ENCODE peak calls at places on chromosome 14, in nine cellular contexts. Q is fibroblast of mammary gland, D is AG04450, X is cardiac fibroblast, A is HCT116, C is astrocyte of the cerebellum, W is body of pancreas, T is RWPE1, Y is lower lobe of right lung. R is an unnamed sample.

GRCh38 chr14:56855891-56856461 is 45.7 kb upstream of the OTX2 start:
- DNase-seq in W (no peak), A (no peak), X (no peak), D (no peak), Y (no peak), T (no peak), C (no peak), Q (no peak), R (no peak)

GRCh38 chr14:50083467-50084337 is 32.7 kb downstream of the VCPKMT start:
- DNase-seq in X (no peak), A (no peak), Y (no peak), C (no peak), T (no peak), W (no peak), D (no peak), Q (no peak), R (no peak)

GRCh38 chr14:36818212-36818611 is 156.6 kb downstream of the PAX9 start:
- DNase-seq in Y (no peak), A (no peak), W (no peak), D (no peak), Q (no peak), T (no peak), X (no peak), C (no peak), R (no peak)

GRCh38 chr14:105013150-105013787 is 7.6 kb downstream of the CDCA4 start:
- DNase-seq in A (no peak), Y (no peak), T (no peak), W (no peak), X (no peak), D (no peak), Q (no peak), C (no peak), R (no peak)

GRCh38 chr14:39368261-39368959 is 63.8 kb downstream of the FBXO33 start:
- DNase-seq in Y (no peak), A (peak; percentile 44), Q (peak; percentile 82), W (peak; percentile 57), C (peak; percentile 86), D (peak; percentile 48), X (peak; percentile 85), T (peak; percentile 43), R (no peak)

GRCh38 chr14:50452979-50453705 is 56.5 kb upstream of the CDKL1 start:
- DNase-seq in D (peak; percentile 59), W (no peak), C (peak; percentile 47), T (peak; percentile 56), A (no peak), X (peak; percentile 91), Q (peak; percentile 89), Y (no peak), R (no peak)

GRCh38 chr14:68676511-68676943 is 116.3 kb downstream of the ZFP36L1 start:
- DNase-seq in A (no peak), W (no peak), D (no peak), Q (no peak), C (no peak), X (no peak), Y (no peak), T (peak; percentile 84), R (peak; percentile 71)

GRCh38 chr14:91405241-91405721 is 12.3 kb downstream of the CCDC88C start:
- DNase-seq in A (no peak), X (no peak), T (no peak), W (peak; percentile 29), Q (no peak), Y (no peak), C (no peak), D (no peak), R (no peak)

DNA sequence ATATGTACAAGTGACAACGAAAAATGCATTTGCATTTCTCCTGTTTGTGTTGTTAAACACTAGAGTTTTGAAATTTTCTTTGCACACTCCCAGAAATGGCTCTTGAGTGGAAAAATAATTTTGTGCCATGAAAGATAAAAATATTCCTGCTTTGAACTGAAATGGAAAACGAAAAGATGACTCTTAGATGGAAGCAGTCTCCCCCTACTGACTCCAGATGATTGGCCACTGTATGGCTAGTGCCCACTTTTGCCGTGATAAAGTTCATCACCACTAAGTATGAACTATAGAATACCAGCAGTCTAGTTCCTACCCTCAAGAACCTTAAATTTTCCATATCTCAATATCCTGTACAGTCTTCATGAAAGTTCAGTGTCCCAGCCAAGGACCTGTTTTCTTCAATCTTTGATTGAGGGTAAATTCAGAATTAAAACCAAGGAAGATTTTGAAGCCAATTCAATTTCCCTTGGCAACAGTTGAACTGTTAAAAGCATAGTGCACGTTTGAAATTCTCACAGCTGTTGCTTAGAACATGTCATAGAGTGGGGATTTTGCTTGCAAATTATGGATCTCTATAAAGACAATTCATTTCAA is 1.6 kb upstream of the PPP2R5E start:
- DNase-seq in A (no peak), C (peak; percentile 11), D (no peak), X (peak; percentile 51), W (no peak), Q (peak; percentile 56), Y (no peak), T (peak; percentile 15), R (no peak)
- TF ChIP-seq CTCF in A (peak; percentile 49), C (peak; percentile 74), D (peak; percentile 76), X (peak; percentile 57), W (peak; percentile 54), Q (peak; percentile 72), Y (peak; percentile 36), T (peak; percentile 43), R (no peak)

DNA sequence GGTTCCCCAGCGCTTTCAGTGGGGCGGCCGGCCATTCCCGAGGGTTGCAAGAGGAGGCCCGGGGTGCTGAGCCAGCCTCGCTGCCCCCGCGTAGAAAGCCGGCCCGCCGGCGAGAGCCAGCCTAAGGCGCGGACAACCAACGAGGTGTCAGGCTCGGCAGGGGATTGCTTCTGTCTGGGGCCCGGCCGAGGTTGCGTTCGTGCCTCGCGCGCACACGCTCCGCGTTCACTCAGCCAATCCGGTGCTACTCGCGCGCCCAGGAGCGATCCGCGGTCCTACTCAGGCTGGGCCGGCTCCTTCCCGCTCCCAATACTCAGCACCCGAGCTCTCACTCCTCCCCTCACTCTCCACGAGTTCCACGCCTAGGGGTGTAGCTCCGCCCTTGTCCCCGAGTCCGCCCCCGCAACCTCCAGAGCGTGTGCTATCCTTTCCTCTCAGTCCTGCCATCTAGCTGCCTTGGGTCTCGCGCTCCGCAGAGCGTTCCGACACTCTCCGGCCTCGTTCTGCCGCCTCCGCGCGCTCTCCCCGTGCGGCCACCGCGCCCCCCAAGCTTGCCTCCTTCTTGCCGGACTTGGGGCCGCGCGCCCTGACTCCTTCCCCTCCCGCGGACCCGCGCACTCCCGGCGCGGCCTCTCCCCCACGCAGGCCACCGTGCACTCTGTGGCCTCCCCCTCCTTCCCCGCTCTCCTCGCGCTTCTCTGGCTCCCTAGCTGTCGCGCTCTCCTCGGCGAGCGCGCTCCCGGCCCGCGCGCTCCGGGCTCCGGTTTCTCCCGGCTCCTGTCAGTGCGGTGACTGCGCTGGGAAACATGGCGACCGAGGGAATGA is at the start of gene GPHN:
- DNase-seq in Q (peak; percentile 99), C (peak; percentile 95), D (peak; percentile 95), W (peak; percentile 95), A (peak; percentile 98), T (peak; percentile 94), Y (peak; percentile 98), X (peak; percentile 99), R (peak; percentile 92)
- TF ChIP-seq CTCF in Q (peak; percentile 29), C (peak; percentile 27), D (peak; percentile 40), W (peak; percentile 49), A (no peak), T (no peak), Y (peak; percentile 32), X (peak; percentile 34), R (no peak)

GRCh38 chr14:75884198-75884611 is 97.6 kb downstream of the TGFB3 start:
- DNase-seq in C (peak; percentile 94), W (no peak), D (peak; percentile 60), Q (peak; percentile 79), A (no peak), Y (no peak), T (no peak), X (peak; percentile 86), R (no peak)
- TF ChIP-seq CTCF in C (peak; percentile 32), W (peak; percentile 31), D (peak; percentile 40), Q (peak; percentile 42), A (peak; percentile 57), Y (no peak), T (no peak), X (peak; percentile 44), R (peak; percentile 10)

GRCh38 chr14:96126339-96126770 is 78.3 kb upstream of the BDKRB2 start:
- DNase-seq in W (no peak), Y (no peak), D (no peak), Q (no peak), X (no peak), T (no peak), A (no peak), C (no peak), R (no peak)
- TF ChIP-seq CTCF in W (no peak), Y (no peak), D (no peak), Q (no peak), X (no peak), T (no peak), A (no peak), C (no peak), R (no peak)

DNA sequence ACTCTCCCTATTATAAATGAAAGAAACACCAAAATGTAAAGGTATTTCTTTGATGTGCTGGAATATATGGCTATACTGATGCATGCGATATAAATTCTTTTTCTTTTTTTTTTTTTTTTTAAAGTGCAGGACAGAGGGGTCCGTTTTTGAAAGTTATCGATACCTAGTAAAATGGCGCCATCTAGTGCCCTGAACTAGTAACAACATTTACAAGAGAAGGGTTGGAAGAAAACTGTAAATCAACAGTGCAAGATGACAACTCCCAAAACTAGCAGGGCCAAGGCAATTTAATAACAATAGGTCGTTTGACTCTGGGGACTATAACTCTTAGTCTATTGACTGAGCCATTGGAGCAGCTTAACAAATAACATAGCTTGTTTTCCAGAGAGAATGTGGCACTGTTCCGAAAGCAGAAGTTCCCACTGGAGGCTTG is 137.7 kb downstream of the SPTSSA start:
- DNase-seq in X (peak; percentile 59), Y (no peak), T (peak; percentile 50), C (no peak), Q (peak; percentile 50), D (peak; percentile 16), A (peak; percentile 27), W (no peak), R (no peak)
- TF ChIP-seq CTCF in X (peak; percentile 61), Y (peak; percentile 64), T (peak; percentile 70), C (peak; percentile 59), Q (peak; percentile 64), D (peak; percentile 72), A (peak; percentile 81), W (peak; percentile 61), R (peak; percentile 22)

DNA sequence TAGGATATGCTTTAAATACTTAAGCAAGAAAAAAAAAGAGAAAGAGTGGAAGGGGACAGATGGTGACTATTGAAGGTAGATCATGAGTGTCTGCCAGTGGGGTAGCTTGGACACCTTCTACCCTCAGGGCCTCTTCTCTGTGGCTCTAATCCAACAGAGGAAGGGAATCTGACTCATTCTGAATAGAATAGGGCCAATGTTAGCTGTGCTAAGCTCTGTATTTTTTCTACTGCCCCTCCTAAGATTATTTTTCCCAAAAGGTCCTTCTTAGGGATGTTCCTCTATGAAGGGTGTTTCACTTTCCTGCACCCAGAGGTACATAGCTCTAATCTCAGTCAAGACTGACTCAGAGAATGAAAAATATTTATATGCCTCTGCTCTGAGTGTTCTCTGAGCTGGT is 25.6 kb downstream of the UNC79 start:
- DNase-seq in T (no peak), X (no peak), Y (no peak), C (no peak), D (no peak), W (no peak), Q (no peak), A (no peak), R (no peak)
- TF ChIP-seq CTCF in T (no peak), X (no peak), Y (no peak), C (no peak), D (no peak), W (no peak), Q (no peak), A (no peak), R (no peak)